ENCODE peak calls at places on chromosomes 16 and 17, in eight cellular contexts. H, I, Z, R, T, G, O and F are unnamed samples.

GRCh38 chr17:73393962-73394361 is 82.2 kb upstream of the CDC42EP4 start:
- DNase-seq in H (no peak), I (no peak), Z (no peak), R (no peak), T (no peak), G (no peak), O (no peak), F (peak; percentile 21)

GRCh38 chr17:4124994-4125393 is 17.8 kb downstream of the ZZEF1 start:
- DNase-seq in H (no peak), I (no peak), Z (no peak), R (no peak), T (no peak), G (no peak), O (peak; percentile 63), F (no peak)

GRCh38 chr17:15255713-15256454 is 9.2 kb downstream of the PMP22 start:
- DNase-seq in H (no peak), I (peak; percentile 40), Z (no peak), R (peak; percentile 83), T (no peak), G (no peak), O (no peak), F (no peak)

GRCh38 chr17:75848523-75849303 is 4.5 kb upstream of the UNC13D start:
- DNase-seq in H (peak; percentile 76), I (no peak), Z (peak; percentile 80), R (peak; percentile 83), T (no peak), G (peak; percentile 64), O (peak; percentile 84), F (peak; percentile 39)

GRCh38 chr16:57087003-57087402 is 5.4 kb upstream of the CPNE2 start:
- DNase-seq in H (no peak), I (no peak), Z (no peak), R (no peak), T (no peak), G (no peak), O (no peak), F (no peak)

GRCh38 chr17:72569193-72569946 is 448.6 kb downstream of the SOX9 start:
- DNase-seq in H (no peak), I (no peak), Z (no peak), R (no peak), T (no peak), G (no peak), O (no peak), F (no peak)

GRCh38 chr16:86357950-86358349 is 152.4 kb upstream of the FOXF1 start:
- DNase-seq in H (no peak), I (no peak), Z (no peak), R (no peak), T (no peak), G (no peak), O (no peak), F (no peak)

GRCh38 chr16:77584205-77584859 is 138.0 kb upstream of the NUDT7 start:
- DNase-seq in H (peak; percentile 9), I (peak; percentile 7), Z (peak; percentile 53), R (no peak), T (peak; percentile 41), G (peak; percentile 57), O (peak; percentile 70), F (peak; percentile 39)

GRCh38 chr17:1880851-1881630 is 51.2 kb downstream of the RPA1 start:
- DNase-seq in H (peak; percentile 38), I (no peak), Z (no peak), R (no peak), T (no peak), G (no peak), O (peak; percentile 81), F (no peak)

GRCh38 chr17:62303476-62303875 is 76.9 kb upstream of the EFCAB3 start:
- DNase-seq in H (no peak), I (no peak), Z (no peak), R (no peak), T (no peak), G (no peak), O (no peak), F (no peak)